ENCODE peak calls at places on chromosomes 2 and 18, in five cellular contexts. J, G, Q, D and S are unnamed samples.
A peak's percentile ranks its signal among the peaks of the same experiment; 100 is the strongest.

GRCh38 chr2:104599802-104600510 is 254.0 kb upstream of the POU3F3 start:
- DNase-seq in J (no peak), G (no peak), Q (peak; percentile 85), D (no peak), S (no peak)

GRCh38 chr18:58527116-58528010 is 101.5 kb downstream of the ALPK2 start:
- DNase-seq in J (no peak), G (no peak), Q (peak; percentile 21), D (no peak), S (no peak)

GRCh38 chr2:100610381-100610831 is 47.6 kb downstream of the PDCL3 start:
- DNase-seq in J (no peak), G (peak; percentile 79), Q (peak; percentile 55), D (peak; percentile 80), S (peak; percentile 80)

GRCh38 chr18:36012891-36013290 is 40.4 kb downstream of the RMP24 start:
- DNase-seq in J (no peak), G (no peak), Q (no peak), D (no peak), S (no peak)

GRCh38 chr18:3923750-3924149 is 473.8 kb downstream of the TGIF1 start:
- DNase-seq in J (no peak), G (no peak), Q (peak; percentile 64), D (no peak), S (no peak)

GRCh38 chr2:107137711-107138110 is 251.7 kb upstream of the ST6GAL2 start:
- DNase-seq in J (no peak), G (no peak), Q (no peak), D (no peak), S (no peak)

GRCh38 chr2:96832751-96833507 is 10.9 kb downstream of the ANKRD23 start:
- DNase-seq in J (peak; percentile 74), G (no peak), Q (peak; percentile 15), D (peak; percentile 81), S (peak; percentile 80)

GRCh38 chr18:2903006-2903405 is 56.2 kb downstream of the EMILIN2 start:
- DNase-seq in J (peak; percentile 77), G (no peak), Q (peak; percentile 78), D (peak; percentile 86), S (no peak)

GRCh38 chr2:176129013-176129796 is at the start of gene HOXD8:
- DNase-seq in J (no peak), G (no peak), Q (peak; percentile 80), D (peak; percentile 89), S (peak; percentile 81)

GRCh38 chr2:31268344-31268743 is 34.4 kb downstream of the EHD3 start:
- DNase-seq in J (no peak), G (no peak), Q (no peak), D (no peak), S (no peak)

GRCh38 chr18:61292280-61292679 is 41.0 kb upstream of the CDH20 start:
- DNase-seq in J (no peak), G (no peak), Q (no peak), D (no peak), S (no peak)

GRCh38 chr18:22836932-22837331 is 96.2 kb upstream of the RBBP8 start:
- DNase-seq in J (no peak), G (no peak), Q (no peak), D (no peak), S (no peak)

GRCh38 chr2:234218261-234219180 is 168.0 kb downstream of the SPP2 start:
- DNase-seq in J (no peak), G (no peak), Q (no peak), D (no peak), S (no peak)

GRCh38 chr2:177118636-177119035 is 94.0 kb upstream of the HNRNPA3 start:
- DNase-seq in J (no peak), G (no peak), Q (no peak), D (no peak), S (no peak)

GRCh38 chr2:221649045-221649444 is 76.9 kb upstream of the EPHA4 start:
- DNase-seq in J (no peak), G (no peak), Q (peak; percentile 66), D (no peak), S (no peak)

GRCh38 chr2:122980672-122981071 is 1044.4 kb upstream of the CNTNAP5 start:
- DNase-seq in J (no peak), G (no peak), Q (no peak), D (no peak), S (no peak)

GRCh38 chr18:48342588-48342987 is 66.6 kb downstream of the ZBTB7C start:
- DNase-seq in J (no peak), G (no peak), Q (no peak), D (no peak), S (no peak)

GRCh38 chr2:17614174-17614573 is 73.7 kb downstream of the VSNL1 start:
- DNase-seq in J (no peak), G (no peak), Q (no peak), D (no peak), S (no peak)

GRCh38 chr2:218285604-218286003 is 6.7 kb downstream of the TMBIM1 start:
- DNase-seq in J (peak; percentile 90), G (no peak), Q (peak; percentile 43), D (peak; percentile 93), S (no peak)

GRCh38 chr18:3703732-3704176 is 253.8 kb downstream of the TGIF1 start:
- DNase-seq in J (no peak), G (no peak), Q (peak; percentile 69), D (no peak), S (no peak)

GRCh38 chr2:38751847-38752410 is 768 bp upstream of the SRSF7 start:
- DNase-seq in J (no peak), G (no peak), Q (no peak), D (no peak), S (no peak)

GRCh38 chr2:27844821-27845255 is 45.3 kb downstream of the RBKS start:
- DNase-seq in J (no peak), G (no peak), Q (no peak), D (no peak), S (no peak)

GRCh38 chr2:149143734-149144133 is 105.2 kb downstream of the LYPD6B start:
- DNase-seq in J (no peak), G (no peak), Q (peak; percentile 46), D (no peak), S (no peak)

GRCh38 chr2:60446413-60447358 is 106.8 kb downstream of the BCL11A start:
- DNase-seq in J (no peak), G (no peak), Q (no peak), D (no peak), S (no peak)

GRCh38 chr2:106572541-106573148 is 85.5 kb downstream of the CD8B2 start:
- DNase-seq in J (peak; percentile 12), G (no peak), Q (no peak), D (no peak), S (no peak)

GRCh38 chr2:133326651-133327397 is 241.4 kb downstream of the NCKAP5 start:
- DNase-seq in J (no peak), G (no peak), Q (peak; percentile 77), D (no peak), S (no peak)

GRCh38 chr2:129923265-129924141 is 56.0 kb upstream of the RAB6C start:
- DNase-seq in J (no peak), G (no peak), Q (peak; percentile 43), D (no peak), S (no peak)

GRCh38 chr2:83103602-83104001 is 1355.5 kb downstream of the SUCLG1 start:
- DNase-seq in J (no peak), G (no peak), Q (peak; percentile 72), D (no peak), S (no peak)

GRCh38 chr2:134628453-134628852 is 90.3 kb downstream of the TMEM163 start:
- DNase-seq in J (no peak), G (no peak), Q (no peak), D (no peak), S (no peak)

GRCh38 chr2:69804416-69804815 is 25.0 kb upstream of the GMCL1 start:
- DNase-seq in J (no peak), G (no peak), Q (no peak), D (no peak), S (no peak)

GRCh38 chr2:104638162-104638561 is 215.8 kb upstream of the POU3F3 start:
- DNase-seq in J (no peak), G (no peak), Q (no peak), D (no peak), S (no peak)

GRCh38 chr18:50518787-50519520 is 40.9 kb upstream of the MAPK4 start:
- DNase-seq in J (no peak), G (no peak), Q (no peak), D (no peak), S (no peak)

GRCh38 chr18:75874401-75875093 is 447.0 kb upstream of the SMIM21 start:
- DNase-seq in J (no peak), G (no peak), Q (no peak), D (no peak), S (no peak)

GRCh38 chr2:183541766-183542165 is 417.5 kb downstream of the NUP35 start:
- DNase-seq in J (no peak), G (no peak), Q (peak; percentile 21), D (no peak), S (no peak)

GRCh38 chr2:223545830-223546229 is 56.3 kb downstream of the SCG2 start:
- DNase-seq in J (no peak), G (no peak), Q (no peak), D (no peak), S (no peak)

GRCh38 chr2:99448556-99448955 is 41.3 kb downstream of the REV1 start:
- DNase-seq in J (no peak), G (no peak), Q (peak; percentile 58), D (no peak), S (no peak)
- TF ChIP-seq CTCF in J (no peak), G (no peak), Q (no peak), D (no peak), S (no peak)

GRCh38 chr2:180240774-180241173 is 233.7 kb upstream of the CWC22 start:
- DNase-seq in J (no peak), G (no peak), Q (peak; percentile 41), D (no peak), S (no peak)
- TF ChIP-seq CTCF in J (no peak), G (no peak), Q (peak; percentile 38), D (no peak), S (peak; percentile 36)

GRCh38 chr2:98482362-98482761 is 37.7 kb downstream of the INPP4A start:
- DNase-seq in J (no peak), G (no peak), Q (no peak), D (peak; percentile 55), S (no peak)
- TF ChIP-seq CTCF in J (no peak), G (no peak), Q (no peak), D (no peak), S (no peak)

DNA sequence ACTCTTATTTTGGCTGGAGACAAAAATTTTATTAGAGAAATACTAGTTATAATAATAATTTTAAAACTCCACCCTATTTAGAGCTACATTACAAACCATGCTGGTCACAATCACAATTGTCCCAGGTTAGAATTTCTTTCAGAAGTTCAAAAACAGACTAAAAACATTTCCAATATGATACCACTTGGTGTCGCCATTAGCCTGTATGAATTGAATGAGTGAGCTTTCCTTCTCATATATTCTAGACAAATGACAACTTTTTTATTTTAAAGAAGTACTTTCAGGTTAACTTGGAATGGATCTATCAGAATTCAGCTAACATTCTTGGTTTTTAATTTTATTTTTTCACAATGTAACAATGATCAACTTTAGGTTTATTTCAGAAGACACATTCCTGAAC is 48.0 kb downstream of the SERPINB8 start:
- DNase-seq in J (no peak), G (no peak), Q (peak; percentile 27), D (no peak), S (no peak)
- TF ChIP-seq CTCF in J (no peak), G (no peak), Q (peak; percentile 44), D (no peak), S (peak; percentile 82)